ENCODE peak calls at places on chromosomes 16 and 17, in five cellular contexts. D is NCI-H1105, E is SW480, B is progenitor cell of endocrine pancreas, I is T-helper 1 cell. V is an unnamed sample.
A peak's percentile ranks its signal among the peaks of the same experiment; 100 is the strongest.

GRCh38 chr17:56943505-56944125 is 17.2 kb downstream of the COIL start:
- DNase-seq in D (no peak), E (no peak), B (no peak), I (no peak), V (no peak)

GRCh38 chr17:4584125-4584834 is at the start of gene SMTNL2:
- DNase-seq in D (no peak), E (no peak), B (peak; percentile 33), I (no peak), V (no peak)

GRCh38 chr17:76233588-76234353 is 6.5 kb downstream of the RNF157 start:
- DNase-seq in D (no peak), E (no peak), B (no peak), I (no peak), V (no peak)

GRCh38 chr17:40552806-40553693 is 12.2 kb downstream of the CCR7 start:
- DNase-seq in D (no peak), E (no peak), B (no peak), I (no peak), V (no peak)

GRCh38 chr16:21646721-21647561 is 5.5 kb downstream of the IGSF6 start:
- DNase-seq in D (no peak), E (peak; percentile 88), B (no peak), I (peak; percentile 52), V (no peak)

GRCh38 chr16:16928532-16929101 is 542.1 kb downstream of the XYLT1 start:
- DNase-seq in D (no peak), E (no peak), B (no peak), I (no peak), V (no peak)

GRCh38 chr16:67291461-67291860 is 12.1 kb downstream of the PLEKHG4 start:
- DNase-seq in D (no peak), E (no peak), B (no peak), I (no peak), V (no peak)

GRCh38 chr16:81636298-81636960 is 142.7 kb upstream of the PLCG2 start:
- DNase-seq in D (no peak), E (no peak), B (no peak), I (no peak), V (peak; percentile 49)

GRCh38 chr17:18143044-18143936 is 34.7 kb downstream of the MYO15A start:
- DNase-seq in D (no peak), E (no peak), B (no peak), I (no peak), V (no peak)

GRCh38 chr16:25279491-25279890 is 21.8 kb upstream of the ZKSCAN2 start:
- DNase-seq in D (no peak), E (no peak), B (no peak), I (no peak), V (no peak)

GRCh38 chr17:7312432-7313027 is 2.6 kb downstream of the GPS2 start:
- DNase-seq in D (no peak), E (no peak), B (no peak), I (no peak), V (no peak)

GRCh38 chr17:10743316-10744009 is 13.6 kb upstream of the TMEM220 start:
- DNase-seq in D (no peak), E (no peak), B (no peak), I (no peak), V (no peak)

GRCh38 chr17:83159204-83160049 is 80.0 kb downstream of the METRNL start:
- DNase-seq in D (no peak), E (no peak), B (no peak), I (no peak), V (no peak)

GRCh38 chr17:39667262-39668140 is 752 bp upstream of the PNMT start:
- DNase-seq in D (no peak), E (peak; percentile 25), B (no peak), I (no peak), V (no peak)

GRCh38 chr17:17420561-17421269 is 56.1 kb upstream of the MED9 start:
- DNase-seq in D (no peak), E (no peak), B (no peak), I (no peak), V (no peak)

GRCh38 chr16:52591441-52592215 is 44.7 kb upstream of the TOX3 start:
- DNase-seq in D (no peak), E (no peak), B (no peak), I (no peak), V (no peak)

GRCh38 chr16:77963185-77964044 is 58.9 kb upstream of the CLEC3A start:
- DNase-seq in D (no peak), E (no peak), B (no peak), I (no peak), V (no peak)

GRCh38 chr17:74042744-74043486 is 160.6 kb upstream of the RPL38 start:
- DNase-seq in D (no peak), E (peak; percentile 87), B (no peak), I (no peak), V (peak; percentile 39)

GRCh38 chr17:48571024-48571818 is 6.9 kb downstream of the HOXB4 start:
- DNase-seq in D (no peak), E (no peak), B (no peak), I (no peak), V (no peak)

GRCh38 chr16:54602666-54603065 is 316.1 kb upstream of the IRX3 start:
- DNase-seq in D (peak; percentile 77), E (no peak), B (no peak), I (no peak), V (no peak)

GRCh38 chr17:61310611-61311010 is 89.0 kb upstream of the TBX2 start:
- DNase-seq in D (no peak), E (no peak), B (no peak), I (no peak), V (no peak)

GRCh38 chr17:76748657-76749056 is 10.7 kb downstream of the MFSD11 start:
- DNase-seq in D (no peak), E (no peak), B (no peak), I (no peak), V (no peak)

GRCh38 chr17:7703584-7704574 is 1.1 kb upstream of the EFNB3 start:
- DNase-seq in D (peak; percentile 98), E (peak; percentile 55), B (peak; percentile 61), I (no peak), V (peak; percentile 86)

GRCh38 chr17:62919388-62919787 is 46.6 kb upstream of the TANC2 start:
- DNase-seq in D (no peak), E (no peak), B (no peak), I (no peak), V (no peak)

GRCh38 chr17:32102172-32102571 is 40.1 kb upstream of the RHOT1 start:
- DNase-seq in D (no peak), E (no peak), B (no peak), I (no peak), V (no peak)

GRCh38 chr17:56751145-56751743 is 82.5 kb downstream of the C17orf67 start:
- DNase-seq in D (no peak), E (no peak), B (no peak), I (no peak), V (no peak)

GRCh38 chr17:45132302-45132568 is at the start of gene PLCD3:
- DNase-seq in D (no peak), E (peak; percentile 85), B (no peak), I (no peak), V (no peak)

GRCh38 chr17:63249256-63250006 is 196.7 kb downstream of the CYB561 start:
- DNase-seq in D (no peak), E (no peak), B (no peak), I (no peak), V (no peak)

GRCh38 chr17:44417553-44417952 is 28.1 kb upstream of the ITGA2B start:
- DNase-seq in D (no peak), E (peak; percentile 32), B (no peak), I (no peak), V (no peak)

GRCh38 chr17:72618018-72618509 is 474.4 kb downstream of the SLC39A11 start:
- DNase-seq in D (no peak), E (peak; percentile 94), B (no peak), I (peak; percentile 13), V (no peak)

GRCh38 chr17:4944163-4944553 is 4.1 kb downstream of the RNF167 start:
- DNase-seq in D (no peak), E (no peak), B (no peak), I (peak; percentile 45), V (no peak)

V was measured in NCI-H345.